ENCODE peak calls at places on chromosomes 2 and 18, in eight cellular contexts. J is nephron progenitor cell; Z is NCI-H2081; G is progenitor cell of endocrine pancreas; Y is posterior vena cava; K is NCI-H1930; C is Kasumi-1; A is stimulated activated CD8-positive, alpha-beta memory T cell treated with anti-CD3 and anti-CD28 coated beads, Interleukin-7, amount 100 ng/mL, for 24 hours. E is an unnamed sample.

GRCh38 chr2:235383272-235383843 is 110.5 kb upstream of the AGAP1 start:
- DNase-seq in J (no peak), Z (no peak), A (no peak), K (no peak), Y (no peak), C (no peak), G (no peak), E (no peak)

GRCh38 chr2:6068441-6068935 is 376.3 kb downstream of the SOX11 start:
- DNase-seq in Z (no peak), K (no peak), G (no peak), J (no peak), C (no peak), A (no peak), Y (no peak), E (no peak)

GRCh38 chr2:196758474-196759377 is 40.8 kb downstream of the GTF3C3 start:
- DNase-seq in G (no peak), J (no peak), Y (no peak), Z (no peak), C (peak), A (no peak), K (no peak), E (no peak)

GRCh38 chr2:114661926-114662670 is 219.7 kb downstream of the DPP10 start:
- DNase-seq in J (peak), G (peak), Y (peak), C (no peak), A (no peak), K (peak), Z (peak), E (no peak)

GRCh38 chr2:53475320-53475719 is 292.3 kb upstream of the CHAC2 start:
- DNase-seq in Y (no peak), C (no peak), G (no peak), J (no peak), Z (no peak), A (no peak), K (no peak), E (no peak)

GRCh38 chr2:98445167-98445522 is 487 bp downstream of the INPP4A start:
- DNase-seq in G (no peak), Y (no peak), C (no peak), A (no peak), Z (no peak), K (no peak), J (no peak), E (no peak)

GRCh38 chr18:74654637-74655036 is 57.0 kb downstream of the ZNF407 start:
- DNase-seq in A (no peak), K (no peak), Z (no peak), Y (no peak), G (no peak), J (no peak), C (peak), E (peak)

GRCh38 chr18:34911081-34911480 is 130.1 kb upstream of the MAPRE2 start:
- DNase-seq in Y (no peak), J (no peak), C (no peak), K (no peak), A (no peak), Z (no peak), G (no peak), E (no peak)

GRCh38 chr2:8049851-8050571 is 631.8 kb upstream of the ID2 start:
- DNase-seq in Z (no peak), A (no peak), J (no peak), K (no peak), G (no peak), C (no peak), Y (no peak), E (no peak)

GRCh38 chr2:19575618-19576017 is 217.2 kb upstream of the OSR1 start:
- DNase-seq in K (no peak), C (no peak), J (no peak), A (no peak), G (no peak), Z (no peak), Y (no peak), E (no peak)

GRCh38 chr2:239321596-239322413 is 79.0 kb downstream of the HDAC4 start:
- DNase-seq in Z (no peak), G (no peak), C (no peak), K (no peak), J (no peak), Y (peak), A (peak), E (no peak)

GRCh38 chr2:100757621-100758394 is 62.1 kb upstream of the NPAS2 start:
- DNase-seq in C (no peak), Y (no peak), J (no peak), Z (no peak), A (no peak), K (no peak), G (no peak), E (no peak)

GRCh38 chr2:12219761-12220160 is 473.3 kb downstream of the LPIN1 start:
- DNase-seq in A (no peak), C (no peak), K (no peak), J (no peak), G (no peak), Z (no peak), Y (no peak), E (no peak)

GRCh38 chr2:43736637-43737036 is 37.2 kb upstream of the DYNC2LI1 start:
- DNase-seq in C (no peak), G (no peak), Y (no peak), Z (no peak), J (no peak), A (no peak), K (no peak), E (no peak)

GRCh38 chr2:230908595-230909191 is 16.3 kb downstream of the GPR55 start:
- DNase-seq in J (peak), G (no peak), K (no peak), Z (no peak), C (peak), Y (peak), A (no peak), E (no peak)

GRCh38 chr2:234823196-234823876 is 128.5 kb upstream of the SH3BP4 start:
- DNase-seq in K (no peak), Z (no peak), J (no peak), A (no peak), C (no peak), G (no peak), Y (no peak), E (no peak)

GRCh38 chr18:49723648-49724180 is 89.6 kb downstream of the ACAA2 start:
- DNase-seq in C (no peak), K (no peak), A (no peak), Y (no peak), Z (no peak), J (no peak), G (no peak), E (peak)

GRCh38 chr2:121241466-121241865 is 43.5 kb downstream of the TFCP2L1 start:
- DNase-seq in Y (peak), C (no peak), J (no peak), A (no peak), G (no peak), Z (no peak), K (no peak), E (no peak)